ENCODE peak calls at places on chromosomes 2 and 18, in eight cellular contexts. O, A, B, Y, U, F, P and S are unnamed samples.

GRCh38 chr2:16741508-16741907 is 75.9 kb upstream of the CYRIA start:
- DNase-seq in U (no peak), O (no peak), F (no peak), P (no peak), B (no peak), Y (no peak), A (no peak), S (no peak)

GRCh38 chr18:26468931-26469340 is 79.4 kb downstream of the KCTD1 start:
- DNase-seq in A (no peak), P (no peak), U (no peak), B (no peak), F (no peak), O (no peak), Y (peak; percentile 29), S (no peak)

GRCh38 chr2:170145191-170145590 is 32.8 kb upstream of the MYO3B start:
- DNase-seq in A (no peak), U (no peak), P (no peak), O (no peak), Y (no peak), B (no peak), F (no peak), S (no peak)

GRCh38 chr18:58091099-58091611 is 47.1 kb downstream of the NEDD4L start:
- DNase-seq in Y (no peak), A (no peak), B (no peak), F (no peak), O (no peak), U (no peak), P (no peak), S (no peak)

GRCh38 chr2:179467111-179467510 is 202.5 kb upstream of the SESTD1 start:
- DNase-seq in Y (no peak), U (no peak), P (no peak), F (no peak), O (no peak), A (no peak), B (no peak), S (no peak)

GRCh38 chr2:136238552-136239346 is 120.8 kb upstream of the CXCR4 start:
- DNase-seq in U (no peak), P (no peak), A (no peak), F (peak; percentile 79), B (peak; percentile 45), Y (no peak), O (no peak), S (peak; percentile 24)

GRCh38 chr18:8742382-8743361 is 37.3 kb downstream of the MTCL1 start:
- DNase-seq in F (no peak), O (no peak), Y (no peak), U (no peak), B (no peak), A (no peak), P (no peak), S (no peak)

GRCh38 chr2:191432121-191432520 is 186.9 kb downstream of the MYO1B start:
- DNase-seq in F (no peak), P (no peak), B (no peak), O (no peak), A (no peak), Y (no peak), U (no peak), S (no peak)

GRCh38 chr18:29226201-29226600 is 1049.3 kb upstream of the CDH2 start:
- DNase-seq in Y (no peak), U (no peak), B (no peak), A (no peak), F (no peak), P (no peak), O (no peak), S (peak; percentile 77)

GRCh38 chr2:16038586-16038985 is 98.2 kb downstream of the MYCN start:
- DNase-seq in A (peak; percentile 68), B (no peak), Y (no peak), U (no peak), P (no peak), O (no peak), F (no peak), S (no peak)

GRCh38 chr2:16160281-16161084 is 220.1 kb downstream of the MYCN start:
- DNase-seq in U (no peak), P (no peak), B (no peak), F (no peak), O (no peak), A (no peak), Y (no peak), S (no peak)

GRCh38 chr2:67650292-67651133 is 253.4 kb downstream of the ETAA1 start:
- DNase-seq in F (peak; percentile 96), O (peak; percentile 8), Y (peak; percentile 62), B (no peak), U (no peak), P (peak; percentile 2), A (no peak), S (peak; percentile 96)

GRCh38 chr2:237297421-237298155 is 116.4 kb downstream of the COL6A3 start:
- DNase-seq in B (no peak), A (no peak), Y (no peak), O (no peak), P (no peak), U (no peak), F (peak; percentile 28), S (no peak)

GRCh38 chr18:1017679-1018078 is 113.0 kb downstream of the ADCYAP1 start:
- DNase-seq in F (no peak), P (no peak), O (no peak), A (no peak), U (no peak), B (no peak), Y (no peak), S (no peak)

GRCh38 chr2:189685540-189686229 is 11.2 kb downstream of the ANKAR start:
- DNase-seq in Y (no peak), P (no peak), U (no peak), O (no peak), B (no peak), A (no peak), F (peak; percentile 75), S (peak; percentile 77)

GRCh38 chr18:7609617-7610016 is 42.5 kb downstream of the PTPRM start:
- DNase-seq in P (no peak), F (no peak), U (no peak), O (no peak), B (no peak), A (no peak), Y (no peak), S (no peak)

GRCh38 chr18:54983041-54983686 is 23.9 kb upstream of the CCDC68 start:
- DNase-seq in Y (no peak), P (no peak), O (no peak), B (no peak), A (no peak), U (no peak), F (peak; percentile 85), S (peak; percentile 84)

GRCh38 chr2:28490558-28490957 is 5.3 kb upstream of the PLB1 start:
- DNase-seq in U (no peak), Y (no peak), P (no peak), F (no peak), O (no peak), A (peak; percentile 39), B (no peak), S (no peak)

GRCh38 chr2:171864357-171864985 is 29.6 kb downstream of the SLC25A12 start:
- DNase-seq in A (no peak), U (no peak), O (no peak), B (no peak), F (no peak), P (no peak), Y (no peak), S (no peak)

GRCh38 chr18:78192044-78192443 is 787.6 kb upstream of the SALL3 start:
- DNase-seq in U (no peak), A (no peak), O (no peak), Y (no peak), P (no peak), B (no peak), F (no peak), S (no peak)

GRCh38 chr18:76496200-76496890 is 1.3 kb upstream of the ZNF516 start:
- DNase-seq in Y (peak; percentile 59), O (no peak), B (no peak), A (no peak), U (peak; percentile 4), P (no peak), F (peak; percentile 82), S (peak; percentile 92)

GRCh38 chr2:20125164-20125563 is 73.7 kb upstream of the LAPTM4A start:
- DNase-seq in U (no peak), A (no peak), Y (no peak), F (no peak), P (no peak), B (no peak), O (no peak), S (no peak)

GRCh38 chr2:237283136-237283928 is 130.6 kb downstream of the COL6A3 start:
- DNase-seq in Y (no peak), A (no peak), B (no peak), P (no peak), U (no peak), O (no peak), F (peak; percentile 80), S (no peak)

GRCh38 chr18:77039196-77040140 is 93.1 kb downstream of the MBP start:
- DNase-seq in U (no peak), O (peak; percentile 56), A (no peak), Y (no peak), B (no peak), F (no peak), P (no peak), S (no peak)

GRCh38 chr2:154698238-154698788 is at the start of gene KCNJ3:
- DNase-seq in U (no peak), B (no peak), A (no peak), P (no peak), F (no peak), O (no peak), Y (no peak), S (no peak)

GRCh38 chr2:24566630-24567029 is 75.6 kb downstream of the NCOA1 start:
- DNase-seq in O (no peak), Y (no peak), F (no peak), P (no peak), U (no peak), B (no peak), A (no peak), S (no peak)

GRCh38 chr2:241309684-241310117 is 5.8 kb downstream of the HDLBP start:
- DNase-seq in Y (no peak), A (no peak), P (no peak), O (no peak), U (peak; percentile 45), B (peak; percentile 42), F (peak; percentile 50), S (peak; percentile 44)

GRCh38 chr2:206443735-206444527 is 599 bp downstream of the ADAM23 start:
- DNase-seq in F (peak; percentile 8), B (no peak), U (no peak), O (peak; percentile 37), Y (peak; percentile 20), A (no peak), P (no peak), S (no peak)

GRCh38 chr18:3235846-3236245 is 11.8 kb upstream of the MYL12A start:
- DNase-seq in P (no peak), F (no peak), Y (no peak), A (no peak), U (no peak), B (no peak), O (no peak), S (no peak)

GRCh38 chr2:139685590-139685989 is 905.4 kb upstream of the NXPH2 start:
- DNase-seq in F (no peak), O (no peak), A (no peak), Y (no peak), P (no peak), B (no peak), U (no peak), S (no peak)

GRCh38 chr18:51559198-51559901 is 361.9 kb upstream of the MEX3C start:
- DNase-seq in A (no peak), B (no peak), U (no peak), O (no peak), P (no peak), F (no peak), Y (no peak), S (peak; percentile 8)

GRCh38 chr2:38386377-38386776 is 9.3 kb upstream of the ATL2 start:
- DNase-seq in O (no peak), U (no peak), B (no peak), Y (no peak), F (no peak), A (no peak), P (no peak), S (no peak)